ENCODE peak calls at places on chromosomes 11 and 22, in nine cellular contexts. Y is GM10248; G is activated CD8-positive, alpha-beta memory T cell treated with anti-CD3 and anti-CD28 coated beads for 48 hours; L is NCI-H2081; D is SHP77 treated with DMSO at 0.1 percent for 48 hours; N is activated T-helper 1 cell treated with Interleukin-2 at 50 U/mL for 16 hours; B is stimulated activated CD8-positive, alpha-beta memory T cell treated with anti-CD3 and anti-CD28 coated beads, Interleukin-4, amount 100 ng/mL, for 4 hours; P is NCI-H774; S is LoVo. I is an unnamed sample.

GRCh38 chr11:124953753-124954624 is at the start of gene CCDC15:
- DNase-seq in Y (peak), G (peak), L (peak), D (peak), N (peak), B (peak), P (peak), S (peak), I (peak)

GRCh38 chr11:117900720-117901440 is 24.4 kb upstream of the FXYD6 start:
- DNase-seq in Y (no peak), G (no peak), L (no peak), D (no peak), N (no peak), B (no peak), P (no peak), S (no peak), I (no peak)

GRCh38 chr22:23110922-23111527 is 30.8 kb downstream of the RSPH14 start:
- DNase-seq in Y (no peak), G (no peak), L (peak), D (peak), N (no peak), B (no peak), P (peak), S (no peak), I (no peak)

GRCh38 chr11:120350637-120351036 is 14.4 kb downstream of the ARHGEF12 start:
- DNase-seq in Y (no peak), G (no peak), L (no peak), D (no peak), N (no peak), B (no peak), P (no peak), S (no peak), I (no peak)

GRCh38 chr22:48258108-48258705 is 1495.8 kb downstream of the TBC1D22A start:
- DNase-seq in Y (no peak), G (no peak), L (no peak), D (no peak), N (no peak), B (no peak), P (no peak), S (no peak), I (no peak)

GRCh38 chr11:114281388-114281956 is 14.7 kb upstream of the NNMT start:
- DNase-seq in Y (no peak), G (no peak), L (no peak), D (no peak), N (no peak), B (no peak), P (no peak), S (no peak), I (no peak)

GRCh38 chr22:40703731-40704130 is 24.4 kb downstream of the MCHR1 start:
- DNase-seq in Y (no peak), G (no peak), L (no peak), D (no peak), N (no peak), B (no peak), P (no peak), S (no peak), I (peak)

GRCh38 chr11:16739326-16739875 is 954 bp downstream of the C11orf58 start:
- DNase-seq in Y (no peak), G (no peak), L (no peak), D (no peak), N (no peak), B (no peak), P (peak), S (no peak), I (no peak)

GRCh38 chr11:76523147-76523546 is 78.3 kb downstream of the EMSY start:
- DNase-seq in Y (no peak), G (no peak), L (peak), D (peak), N (no peak), B (no peak), P (peak), S (no peak), I (no peak)

GRCh38 chr11:117885777-117886176 is 9.3 kb upstream of the FXYD6 start:
- DNase-seq in Y (no peak), G (no peak), L (no peak), D (no peak), N (no peak), B (no peak), P (no peak), S (no peak), I (no peak)

GRCh38 chr11:67024410-67024809 is 1.5 kb downstream of the SYT12 start:
- DNase-seq in Y (no peak), G (no peak), L (no peak), D (no peak), N (peak), B (peak), P (no peak), S (no peak), I (no peak)

GRCh38 chr11:75492181-75492820 is 33.4 kb downstream of the GDPD5 start:
- DNase-seq in Y (peak), G (peak), L (no peak), D (no peak), N (peak), B (peak), P (no peak), S (no peak), I (no peak)

GRCh38 chr22:50129121-50129734 is 39.4 kb downstream of the MOV10L1 start:
- DNase-seq in Y (no peak), G (no peak), L (no peak), D (no peak), N (no peak), B (no peak), P (no peak), S (no peak), I (no peak)

GRCh38 chr22:28917747-28918543 is 34.6 kb downstream of the ZNRF3 start:
- DNase-seq in Y (no peak), G (no peak), L (no peak), D (peak), N (no peak), B (no peak), P (no peak), S (no peak), I (peak)

GRCh38 chr22:45922256-45922655 is 54.7 kb downstream of the WNT7B start:
- DNase-seq in Y (no peak), G (no peak), L (no peak), D (no peak), N (no peak), B (no peak), P (no peak), S (no peak), I (no peak)

GRCh38 chr11:112425121-112425520 is 164.5 kb upstream of the PLET1 start:
- DNase-seq in Y (no peak), G (no peak), L (no peak), D (no peak), N (no peak), B (no peak), P (no peak), S (no peak), I (no peak)

GRCh38 chr11:117221775-117222517 is 9.9 kb downstream of the PCSK7 start:
- DNase-seq in Y (no peak), G (no peak), L (peak), D (peak), N (no peak), B (no peak), P (no peak), S (no peak), I (peak)

I was measured in NCI-H446 treated with DMSO at 0.1 percent for 48 hours.